ENCODE peak calls at places on chromosomes 13 and 19, in nine cellular contexts. E is AG09309; T is effector CD8-positive, alpha-beta T cell; U is stimulated activated CD8-positive, alpha-beta memory T cell treated with anti-CD3 and anti-CD28 coated beads, Interleukin-12 subunit alpha, Interleukin-12 subunit beta, amount 100 ng/mL, for 1 hour; L is NCI-H774; V is activated CD4-positive, alpha-beta T cell treated with anti-CD3 and anti-CD28 coated beads, Interleukin-2, amount 10 ng/mL, durations not matched to agents 7 days and 5 days; Y is NCI-H2081 treated with DMSO at 0.1 percent for 48 hours; A is activated T-helper 1 cell treated with anti-CD3 and anti-CD28 coated beads, Interleukin-12 subunit alpha, Interleukin-12 subunit beta, Interleukin-2, Interleukin-4 antibody, amounts not matched to agents 30 ng/mL and 10 ng/mL and 1 ng/mL, durations not matched to agents 14 hours and 24 hours and 36 hours; F is EL. B is an unnamed sample.

GRCh38 chr19:58361900-58362271 is 665 bp downstream of the ZNF497 start:
- DNase-seq in E (no peak), F (no peak), V (peak; percentile 33), T (no peak), A (no peak), L (peak; percentile 53), Y (no peak), U (no peak), B (no peak)

GRCh38 chr19:53507523-53508442 is 30.2 kb upstream of the ZNF331 start:
- DNase-seq in V (no peak), F (no peak), T (no peak), U (no peak), L (no peak), A (no peak), E (no peak), Y (no peak), B (no peak)

GRCh38 chr13:91904005-91904404 is 505.6 kb downstream of the GPC5 start:
- DNase-seq in T (no peak), U (no peak), V (no peak), F (no peak), A (no peak), E (no peak), L (no peak), Y (no peak), B (peak; percentile 19)

GRCh38 chr19:29294343-29294811 is 81.4 kb upstream of the UQCRFS1 start:
- DNase-seq in T (no peak), V (no peak), E (no peak), U (no peak), Y (no peak), L (no peak), F (peak; percentile 8), A (no peak), B (no peak)

GRCh38 chr13:43874512-43875092 is 4.9 kb downstream of the CCDC122 start:
- DNase-seq in T (no peak), Y (no peak), A (no peak), L (no peak), U (no peak), E (no peak), F (peak; percentile 23), V (no peak), B (peak; percentile 60)

GRCh38 chr13:51861728-51862300 is at the start of gene CCDC70:
- DNase-seq in T (no peak), L (no peak), F (peak; percentile 38), U (no peak), E (no peak), V (no peak), A (no peak), Y (no peak), B (peak; percentile 84)

GRCh38 chr19:2014731-2015610 is 543 bp downstream of the BTBD2 start:
- DNase-seq in A (no peak), E (no peak), T (no peak), U (no peak), L (no peak), V (peak; percentile 23), Y (no peak), F (no peak), B (no peak)

GRCh38 chr13:98495627-98496238 is 81.2 kb downstream of the STK24 start:
- DNase-seq in F (no peak), V (no peak), L (no peak), E (no peak), T (no peak), U (no peak), A (no peak), Y (no peak), B (no peak)

GRCh38 chr13:98854448-98854847 is 102.0 kb upstream of the SLC15A1 start:
- DNase-seq in V (no peak), Y (no peak), U (no peak), T (no peak), L (no peak), F (no peak), E (no peak), A (no peak), B (no peak)

GRCh38 chr19:50292216-50292827 is 36.9 kb downstream of the KCNC3 start:
- DNase-seq in A (no peak), L (no peak), Y (no peak), T (no peak), E (no peak), V (no peak), F (no peak), U (no peak), B (no peak)

GRCh38 chr13:75271851-75272250 is 210.1 kb downstream of the TBC1D4 start:
- DNase-seq in F (peak; percentile 7), T (no peak), U (no peak), Y (no peak), E (no peak), L (no peak), V (no peak), A (no peak), B (no peak)

GRCh38 chr19:7924651-7925170 is 1.2 kb downstream of the CTXN1 start:
- DNase-seq in F (no peak), V (no peak), L (no peak), U (no peak), Y (no peak), A (no peak), E (no peak), T (no peak), B (no peak)